ENCODE peak calls at places on chromosomes 11 and 22, in five cellular contexts. One of them, this sample, is unnamed.

GRCh38 chr11:86440305-86440716 is 65.6 kb downstream of the CCDC81 start:
- DNase-seq in heart left ventricle: peak; percentile 63
- DNase-seq in uterus: peak; percentile 41
- DNase-seq in RWPE1: no peak
- DNase-seq in body of pancreas: no peak
- DNase-seq in this sample: no peak

GRCh38 chr11:1112351-1113191 is 37.9 kb downstream of the MUC2 start:
- DNase-seq in heart left ventricle: no peak
- DNase-seq in body of pancreas: no peak
- DNase-seq in RWPE1: no peak
- DNase-seq in uterus: no peak
- DNase-seq in this sample: no peak

GRCh38 chr11:1921576-1922141 is 2.2 kb downstream of the TNNT3 start:
- DNase-seq in heart left ventricle: peak; percentile 76
- DNase-seq in uterus: peak; percentile 64
- DNase-seq in RWPE1: no peak
- DNase-seq in body of pancreas: no peak
- DNase-seq in this sample: no peak

GRCh38 chr11:101043940-101044339 is 85.7 kb downstream of the PGR start:
- DNase-seq in body of pancreas: no peak
- DNase-seq in RWPE1: no peak
- DNase-seq in heart left ventricle: no peak
- DNase-seq in uterus: no peak
- DNase-seq in this sample: no peak

GRCh38 chr22:42273855-42274451 is 3.5 kb upstream of the TCF20 start:
- DNase-seq in RWPE1: no peak
- DNase-seq in body of pancreas: no peak
- DNase-seq in uterus: no peak
- DNase-seq in heart left ventricle: no peak
- DNase-seq in this sample: no peak

GRCh38 chr22:43554694-43555365 is 143.0 kb downstream of the MPPED1 start:
- DNase-seq in RWPE1: no peak
- DNase-seq in body of pancreas: no peak
- DNase-seq in heart left ventricle: no peak
- DNase-seq in uterus: no peak
- DNase-seq in this sample: no peak

GRCh38 chr11:34890812-34891211 is 25.4 kb downstream of the APIP start:
- DNase-seq in uterus: no peak
- DNase-seq in RWPE1: peak; percentile 34
- DNase-seq in body of pancreas: no peak
- DNase-seq in heart left ventricle: no peak
- DNase-seq in this sample: no peak

GRCh38 chr11:30346068-30346688 is 23.3 kb downstream of the ARL14EP start:
- DNase-seq in body of pancreas: no peak
- DNase-seq in RWPE1: peak; percentile 40
- DNase-seq in uterus: no peak
- DNase-seq in heart left ventricle: no peak
- DNase-seq in this sample: no peak

GRCh38 chr11:66883021-66883968 is 26.4 kb downstream of the LRFN4 start:
- DNase-seq in body of pancreas: peak; percentile 73
- DNase-seq in heart left ventricle: no peak
- DNase-seq in uterus: no peak
- DNase-seq in RWPE1: no peak
- DNase-seq in this sample: peak; percentile 54

GRCh38 chr11:92008249-92008648 is 216.4 kb upstream of the FAT3 start:
- DNase-seq in RWPE1: no peak
- DNase-seq in uterus: no peak
- DNase-seq in body of pancreas: no peak
- DNase-seq in heart left ventricle: no peak
- DNase-seq in this sample: no peak

GRCh38 chr22:21641795-21642583 is at the start of gene SDF2L1:
- DNase-seq in uterus: peak; percentile 98
- DNase-seq in body of pancreas: peak; percentile 99
- DNase-seq in RWPE1: peak; percentile 97
- DNase-seq in heart left ventricle: peak; percentile 99
- DNase-seq in this sample: peak; percentile 95

GRCh38 chr22:21642584-21643448 is 714 bp downstream of the SDF2L1 start:
- DNase-seq in heart left ventricle: no peak
- DNase-seq in uterus: no peak
- DNase-seq in body of pancreas: peak; percentile 65
- DNase-seq in RWPE1: no peak
- DNase-seq in this sample: peak; percentile 49

GRCh38 chr22:21640810-21641209 is 1.3 kb upstream of the SDF2L1 start:
- DNase-seq in RWPE1: no peak
- DNase-seq in heart left ventricle: no peak
- DNase-seq in uterus: no peak
- DNase-seq in body of pancreas: no peak
- DNase-seq in this sample: no peak

GRCh38 chr22:21639359-21639758 is 2.7 kb upstream of the SDF2L1 start:
- DNase-seq in heart left ventricle: no peak
- DNase-seq in RWPE1: no peak
- DNase-seq in body of pancreas: no peak
- DNase-seq in uterus: no peak
- DNase-seq in this sample: no peak

DNA sequence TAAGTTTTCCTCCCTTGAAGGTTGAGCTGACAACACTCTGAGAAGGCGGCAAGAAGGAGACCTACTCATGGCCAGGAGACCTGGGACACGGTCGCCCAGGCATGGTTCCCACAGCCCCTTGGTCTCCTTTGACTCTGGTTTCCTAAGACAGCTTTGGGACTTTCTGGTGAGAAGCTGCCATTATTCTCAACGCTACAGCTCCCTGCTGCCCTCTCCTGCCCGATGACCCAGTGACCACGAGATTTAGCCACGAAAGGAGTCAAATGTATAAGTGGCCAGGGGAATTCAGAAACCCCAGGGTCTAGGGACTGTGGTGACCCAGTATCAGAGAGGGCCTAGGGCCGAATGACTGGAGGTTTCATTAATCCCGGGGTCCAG is 696 bp upstream of the SDF2L1 start:
- DNase-seq in uterus: no peak
- DNase-seq in RWPE1: no peak
- DNase-seq in body of pancreas: peak; percentile 68
- DNase-seq in heart left ventricle: no peak
- DNase-seq in this sample: no peak
- TF ChIP-seq CTCF in uterus: peak; percentile 51
- TF ChIP-seq CTCF in RWPE1: peak; percentile 74
- TF ChIP-seq CTCF in body of pancreas: peak; percentile 57
- TF ChIP-seq CTCF in heart left ventricle: peak; percentile 23
- TF ChIP-seq CTCF in this sample: no peak

GRCh38 chr11:71263391-71263790 is 11.0 kb upstream of the SHANK2 start:
- DNase-seq in body of pancreas: no peak
- DNase-seq in RWPE1: no peak
- DNase-seq in heart left ventricle: no peak
- DNase-seq in uterus: no peak
- DNase-seq in this sample: no peak

GRCh38 chr11:71268706-71269321 is 16.4 kb upstream of the SHANK2 start:
- DNase-seq in uterus: no peak
- DNase-seq in body of pancreas: no peak
- DNase-seq in heart left ventricle: no peak
- DNase-seq in RWPE1: no peak
- DNase-seq in this sample: no peak

GRCh38 chr11:71265559-71266092 is 13.2 kb upstream of the SHANK2 start:
- DNase-seq in body of pancreas: no peak
- DNase-seq in uterus: no peak
- DNase-seq in heart left ventricle: no peak
- DNase-seq in RWPE1: no peak
- DNase-seq in this sample: no peak

GRCh38 chr11:71267807-71268421 is 15.5 kb upstream of the SHANK2 start:
- DNase-seq in heart left ventricle: no peak
- DNase-seq in body of pancreas: no peak
- DNase-seq in uterus: no peak
- DNase-seq in RWPE1: no peak
- DNase-seq in this sample: no peak

GRCh38 chr11:71266114-71266833 is 13.9 kb upstream of the SHANK2 start:
- DNase-seq in uterus: no peak
- DNase-seq in body of pancreas: no peak
- DNase-seq in heart left ventricle: no peak
- DNase-seq in RWPE1: no peak
- DNase-seq in this sample: no peak
- TF ChIP-seq CTCF in uterus: no peak
- TF ChIP-seq CTCF in body of pancreas: no peak
- TF ChIP-seq CTCF in heart left ventricle: no peak
- TF ChIP-seq CTCF in RWPE1: no peak
- TF ChIP-seq CTCF in this sample: no peak

GRCh38 chr11:128456566-128457268 is 130.6 kb downstream of the ETS1 start:
- DNase-seq in body of pancreas: no peak
- DNase-seq in uterus: no peak
- DNase-seq in heart left ventricle: no peak
- DNase-seq in RWPE1: no peak
- DNase-seq in this sample: no peak

GRCh38 chr11:128450882-128451647 is 136.3 kb downstream of the ETS1 start:
- DNase-seq in body of pancreas: no peak
- DNase-seq in RWPE1: no peak
- DNase-seq in uterus: no peak
- DNase-seq in heart left ventricle: no peak
- DNase-seq in this sample: no peak

GRCh38 chr11:128451651-128452470 is 135.5 kb downstream of the ETS1 start:
- DNase-seq in body of pancreas: peak; percentile 43
- DNase-seq in RWPE1: no peak
- DNase-seq in heart left ventricle: peak; percentile 70
- DNase-seq in uterus: peak; percentile 47
- DNase-seq in this sample: no peak

GRCh38 chr11:128455766-128456165 is 131.6 kb downstream of the ETS1 start:
- DNase-seq in uterus: no peak
- DNase-seq in body of pancreas: no peak
- DNase-seq in heart left ventricle: no peak
- DNase-seq in RWPE1: no peak
- DNase-seq in this sample: no peak

GRCh38 chr11:128453444-128454336 is 133.7 kb downstream of the ETS1 start:
- DNase-seq in RWPE1: peak; percentile 75
- DNase-seq in uterus: peak; percentile 87
- DNase-seq in body of pancreas: peak; percentile 33
- DNase-seq in heart left ventricle: peak; percentile 76
- DNase-seq in this sample: no peak
- TF ChIP-seq CTCF in RWPE1: no peak
- TF ChIP-seq CTCF in uterus: no peak
- TF ChIP-seq CTCF in body of pancreas: no peak
- TF ChIP-seq CTCF in heart left ventricle: no peak
- TF ChIP-seq CTCF in this sample: no peak

GRCh38 chr11:118870396-118871343 is 13.0 kb upstream of the CXCR5 start:
- DNase-seq in body of pancreas: peak; percentile 45
- DNase-seq in uterus: peak; percentile 65
- DNase-seq in heart left ventricle: peak; percentile 66
- DNase-seq in RWPE1: no peak
- DNase-seq in this sample: peak; percentile 54
- TF ChIP-seq CTCF in body of pancreas: no peak
- TF ChIP-seq CTCF in uterus: peak; percentile 10
- TF ChIP-seq CTCF in heart left ventricle: no peak
- TF ChIP-seq CTCF in RWPE1: no peak
- TF ChIP-seq CTCF in this sample: no peak

GRCh38 chr22:38308791-38309498 is 8.3 kb downstream of the CSNK1E start:
- DNase-seq in uterus: no peak
- DNase-seq in body of pancreas: no peak
- DNase-seq in heart left ventricle: no peak
- DNase-seq in RWPE1: no peak
- DNase-seq in this sample: no peak

GRCh38 chr22:38304526-38304925 is 12.7 kb downstream of the CSNK1E start:
- DNase-seq in body of pancreas: no peak
- DNase-seq in RWPE1: no peak
- DNase-seq in uterus: no peak
- DNase-seq in heart left ventricle: peak; percentile 79
- DNase-seq in this sample: no peak

GRCh38 chr22:38302906-38303305 is 14.3 kb downstream of the CSNK1E start:
- DNase-seq in RWPE1: no peak
- DNase-seq in uterus: no peak
- DNase-seq in body of pancreas: no peak
- DNase-seq in heart left ventricle: no peak
- DNase-seq in this sample: no peak

GRCh38 chr22:38303974-38304373 is 13.3 kb downstream of the CSNK1E start:
- DNase-seq in uterus: no peak
- DNase-seq in body of pancreas: no peak
- DNase-seq in heart left ventricle: no peak
- DNase-seq in RWPE1: no peak
- DNase-seq in this sample: no peak

GRCh38 chr22:38305481-38306448 is 11.5 kb downstream of the CSNK1E start:
- DNase-seq in body of pancreas: no peak
- DNase-seq in RWPE1: no peak
- DNase-seq in heart left ventricle: no peak
- DNase-seq in uterus: no peak
- DNase-seq in this sample: peak; percentile 44
- TF ChIP-seq CTCF in body of pancreas: no peak
- TF ChIP-seq CTCF in RWPE1: no peak
- TF ChIP-seq CTCF in heart left ventricle: no peak
- TF ChIP-seq CTCF in uterus: no peak
- TF ChIP-seq CTCF in this sample: no peak